ENCODE peak calls at places on chromosomes 2 and 18, in nine cellular contexts. One of them, this sample, is unnamed.

GRCh38 chr18:61882296-61883004 is 10.4 kb downstream of the RNF152 start:
- DNase-seq in lower leg skin: peak; percentile 26
- DNase-seq in breast epithelium: peak; percentile 60
- DNase-seq in pancreas: no peak
- DNase-seq in mesendoderm: peak; percentile 75
- DNase-seq in ovary: no peak
- DNase-seq in SJSA1: peak; percentile 96
- DNase-seq in adrenal gland: no peak
- DNase-seq in heart left ventricle: no peak
- DNase-seq in this sample: no peak

GRCh38 chr2:216546646-216547403 is 48.2 kb downstream of the RPL37A start:
- DNase-seq in lower leg skin: no peak
- DNase-seq in breast epithelium: no peak
- DNase-seq in pancreas: no peak
- DNase-seq in mesendoderm: no peak
- DNase-seq in ovary: no peak
- DNase-seq in SJSA1: no peak
- DNase-seq in adrenal gland: peak; percentile 28
- DNase-seq in heart left ventricle: no peak
- DNase-seq in this sample: peak; percentile 93

GRCh38 chr2:163670929-163671328 is 64.9 kb downstream of the FIGN start:
- DNase-seq in lower leg skin: no peak
- DNase-seq in breast epithelium: no peak
- DNase-seq in pancreas: no peak
- DNase-seq in mesendoderm: no peak
- DNase-seq in ovary: no peak
- DNase-seq in SJSA1: no peak
- DNase-seq in adrenal gland: no peak
- DNase-seq in heart left ventricle: no peak
- DNase-seq in this sample: no peak

GRCh38 chr2:43605079-43605655 is 9.3 kb upstream of the THADA start:
- DNase-seq in lower leg skin: no peak
- DNase-seq in breast epithelium: no peak
- DNase-seq in pancreas: no peak
- DNase-seq in mesendoderm: peak; percentile 66
- DNase-seq in ovary: no peak
- DNase-seq in SJSA1: no peak
- DNase-seq in adrenal gland: no peak
- DNase-seq in heart left ventricle: no peak
- DNase-seq in this sample: peak; percentile 73

GRCh38 chr2:184654945-184655344 is 56.6 kb downstream of the ZNF804A start:
- DNase-seq in lower leg skin: no peak
- DNase-seq in breast epithelium: no peak
- DNase-seq in pancreas: no peak
- DNase-seq in mesendoderm: no peak
- DNase-seq in ovary: no peak
- DNase-seq in SJSA1: peak; percentile 76
- DNase-seq in adrenal gland: no peak
- DNase-seq in heart left ventricle: no peak
- DNase-seq in this sample: no peak

GRCh38 chr2:73177645-73178255 is 24.6 kb upstream of the NOTO start:
- DNase-seq in lower leg skin: no peak
- DNase-seq in breast epithelium: no peak
- DNase-seq in pancreas: no peak
- DNase-seq in mesendoderm: no peak
- DNase-seq in ovary: no peak
- DNase-seq in SJSA1: no peak
- DNase-seq in adrenal gland: no peak
- DNase-seq in heart left ventricle: no peak
- DNase-seq in this sample: no peak

GRCh38 chr2:9769171-9770005 is 73.9 kb upstream of the TAF1B start:
- DNase-seq in lower leg skin: no peak
- DNase-seq in breast epithelium: peak; percentile 53
- DNase-seq in pancreas: peak; percentile 77
- DNase-seq in mesendoderm: peak; percentile 66
- DNase-seq in ovary: no peak
- DNase-seq in SJSA1: no peak
- DNase-seq in adrenal gland: no peak
- DNase-seq in heart left ventricle: peak; percentile 35
- DNase-seq in this sample: peak; percentile 92

GRCh38 chr2:145022021-145022670 is 502.2 kb upstream of the ZEB2 start:
- DNase-seq in lower leg skin: no peak
- DNase-seq in breast epithelium: no peak
- DNase-seq in pancreas: no peak
- DNase-seq in mesendoderm: no peak
- DNase-seq in ovary: no peak
- DNase-seq in SJSA1: no peak
- DNase-seq in adrenal gland: no peak
- DNase-seq in heart left ventricle: no peak
- DNase-seq in this sample: no peak

GRCh38 chr2:239164281-239164871 is 236.4 kb downstream of the HDAC4 start:
- DNase-seq in lower leg skin: no peak
- DNase-seq in breast epithelium: no peak
- DNase-seq in pancreas: no peak
- DNase-seq in mesendoderm: no peak
- DNase-seq in ovary: no peak
- DNase-seq in SJSA1: no peak
- DNase-seq in adrenal gland: no peak
- DNase-seq in heart left ventricle: peak; percentile 17
- DNase-seq in this sample: peak; percentile 59

GRCh38 chr2:199148076-199148845 is 309.5 kb downstream of the SATB2 start:
- DNase-seq in lower leg skin: no peak
- DNase-seq in breast epithelium: no peak
- DNase-seq in pancreas: no peak
- DNase-seq in mesendoderm: no peak
- DNase-seq in ovary: no peak
- DNase-seq in SJSA1: no peak
- DNase-seq in adrenal gland: no peak
- DNase-seq in heart left ventricle: no peak
- DNase-seq in this sample: no peak

GRCh38 chr18:23779696-23780303 is 90.5 kb downstream of the LAMA3 start:
- DNase-seq in lower leg skin: no peak
- DNase-seq in breast epithelium: no peak
- DNase-seq in pancreas: no peak
- DNase-seq in mesendoderm: peak; percentile 68
- DNase-seq in ovary: no peak
- DNase-seq in SJSA1: peak; percentile 11
- DNase-seq in adrenal gland: no peak
- DNase-seq in heart left ventricle: no peak
- DNase-seq in this sample: no peak

GRCh38 chr18:52937840-52938239 is 597.8 kb downstream of the DCC start:
- DNase-seq in lower leg skin: no peak
- DNase-seq in breast epithelium: no peak
- DNase-seq in pancreas: no peak
- DNase-seq in mesendoderm: no peak
- DNase-seq in ovary: no peak
- DNase-seq in SJSA1: no peak
- DNase-seq in adrenal gland: no peak
- DNase-seq in heart left ventricle: no peak
- DNase-seq in this sample: no peak

GRCh38 chr2:112048887-112049286 is 6.2 kb upstream of the TMEM87B start:
- DNase-seq in lower leg skin: peak; percentile 52
- DNase-seq in breast epithelium: no peak
- DNase-seq in pancreas: no peak
- DNase-seq in mesendoderm: peak; percentile 76
- DNase-seq in ovary: peak; percentile 45
- DNase-seq in SJSA1: peak; percentile 44
- DNase-seq in adrenal gland: peak; percentile 54
- DNase-seq in heart left ventricle: no peak
- DNase-seq in this sample: peak; percentile 30

GRCh38 chr2:76197842-76198448 is 487.2 kb upstream of the GCFC2 start:
- DNase-seq in lower leg skin: peak; percentile 49
- DNase-seq in breast epithelium: peak; percentile 22
- DNase-seq in pancreas: no peak
- DNase-seq in mesendoderm: peak; percentile 88
- DNase-seq in ovary: peak; percentile 30
- DNase-seq in SJSA1: peak; percentile 40
- DNase-seq in adrenal gland: peak; percentile 66
- DNase-seq in heart left ventricle: peak; percentile 26
- DNase-seq in this sample: no peak

GRCh38 chr2:168311265-168311925 is 64.0 kb upstream of the STK39 start:
- DNase-seq in lower leg skin: no peak
- DNase-seq in breast epithelium: no peak
- DNase-seq in pancreas: no peak
- DNase-seq in mesendoderm: no peak
- DNase-seq in ovary: no peak
- DNase-seq in SJSA1: no peak
- DNase-seq in adrenal gland: no peak
- DNase-seq in heart left ventricle: no peak
- DNase-seq in this sample: no peak

GRCh38 chr2:207041753-207042152 is 102.4 kb downstream of the CPO start:
- DNase-seq in lower leg skin: no peak
- DNase-seq in breast epithelium: no peak
- DNase-seq in pancreas: no peak
- DNase-seq in mesendoderm: no peak
- DNase-seq in ovary: no peak
- DNase-seq in SJSA1: no peak
- DNase-seq in adrenal gland: no peak
- DNase-seq in heart left ventricle: no peak
- DNase-seq in this sample: no peak

DNA sequence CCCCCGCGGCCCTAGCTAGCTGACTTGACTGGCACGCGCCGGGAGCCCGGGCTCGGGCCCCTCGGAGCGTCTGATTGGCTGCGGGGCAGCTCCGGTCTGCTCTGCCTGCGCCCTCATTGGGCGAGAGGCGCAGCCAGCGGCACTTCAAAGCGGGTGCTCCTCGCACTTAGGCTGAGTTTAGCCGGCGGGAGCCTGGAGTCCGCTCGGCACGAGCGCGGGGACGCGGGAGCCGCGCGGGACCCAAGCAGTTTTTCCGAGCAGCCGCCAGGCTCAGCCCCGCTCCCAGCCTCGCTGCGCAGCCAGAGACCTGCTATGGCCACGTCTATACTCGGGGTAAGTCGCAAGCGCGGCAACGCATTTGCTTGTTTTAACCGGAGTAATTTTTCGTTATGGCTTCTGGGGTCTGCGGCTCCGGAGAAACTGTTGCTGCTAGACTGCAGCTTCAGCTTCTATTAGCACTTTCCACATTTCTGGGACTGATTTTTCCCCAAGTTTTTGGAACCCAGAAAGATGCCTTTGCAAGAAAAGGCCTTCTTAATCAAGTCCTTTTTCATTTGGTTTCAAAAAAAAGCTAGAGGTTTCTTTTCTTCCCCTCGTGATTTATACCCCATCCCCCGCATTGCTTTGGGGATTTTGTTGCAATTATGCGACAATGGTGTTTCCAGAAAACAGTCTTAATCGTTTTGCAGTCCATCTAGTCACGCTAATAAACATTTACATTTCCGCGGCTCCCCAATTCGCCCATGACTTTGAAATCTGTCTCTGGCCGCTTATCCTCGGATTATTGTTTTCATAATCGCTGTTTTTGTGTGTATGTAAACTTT is at the start of gene SP9:
- DNase-seq in lower leg skin: no peak
- DNase-seq in breast epithelium: no peak
- DNase-seq in pancreas: no peak
- DNase-seq in mesendoderm: peak; percentile 92
- DNase-seq in ovary: no peak
- DNase-seq in SJSA1: peak; percentile 63
- DNase-seq in adrenal gland: no peak
- DNase-seq in heart left ventricle: no peak
- DNase-seq in this sample: peak; percentile 91
- H3K4me3 ChIP-seq in lower leg skin: no peak within 1 kb of the TSS
- H3K4me3 ChIP-seq in breast epithelium: peak within 1 kb of the TSS; percentile 58
- H3K4me3 ChIP-seq in pancreas: peak within 1 kb of the TSS; percentile 38
- H3K4me3 ChIP-seq in mesendoderm: peak within 1 kb of the TSS; percentile 3
- H3K4me3 ChIP-seq in ovary: no peak within 1 kb of the TSS
- H3K4me3 ChIP-seq in SJSA1: peak within 1 kb of the TSS; percentile 45
- H3K4me3 ChIP-seq in adrenal gland: no peak within 1 kb of the TSS
- H3K4me3 ChIP-seq in heart left ventricle: peak within 1 kb of the TSS; percentile 27
- H3K4me3 ChIP-seq in this sample: peak within 1 kb of the TSS; percentile 10

GRCh38 chr2:57759822-57760300 is 286.7 kb upstream of the VRK2 start:
- DNase-seq in lower leg skin: peak; percentile 69
- DNase-seq in breast epithelium: peak; percentile 69
- DNase-seq in pancreas: peak; percentile 92
- DNase-seq in mesendoderm: peak; percentile 83
- DNase-seq in ovary: peak; percentile 85
- DNase-seq in SJSA1: peak; percentile 55
- DNase-seq in adrenal gland: peak; percentile 88
- DNase-seq in heart left ventricle: peak; percentile 81
- DNase-seq in this sample: peak; percentile 85
- H3K4me3 ChIP-seq in lower leg skin: no peak overlapping the region
- H3K4me3 ChIP-seq in breast epithelium: peak overlapping the region; percentile 58
- H3K4me3 ChIP-seq in pancreas: peak overlapping the region; percentile 37
- H3K4me3 ChIP-seq in mesendoderm: no peak overlapping the region
- H3K4me3 ChIP-seq in ovary: peak overlapping the region; percentile 6
- H3K4me3 ChIP-seq in SJSA1: no peak overlapping the region
- H3K4me3 ChIP-seq in adrenal gland: peak overlapping the region; percentile 12
- H3K4me3 ChIP-seq in heart left ventricle: peak overlapping the region; percentile 30
- H3K4me3 ChIP-seq in this sample: peak overlapping the region; percentile 58

DNA sequence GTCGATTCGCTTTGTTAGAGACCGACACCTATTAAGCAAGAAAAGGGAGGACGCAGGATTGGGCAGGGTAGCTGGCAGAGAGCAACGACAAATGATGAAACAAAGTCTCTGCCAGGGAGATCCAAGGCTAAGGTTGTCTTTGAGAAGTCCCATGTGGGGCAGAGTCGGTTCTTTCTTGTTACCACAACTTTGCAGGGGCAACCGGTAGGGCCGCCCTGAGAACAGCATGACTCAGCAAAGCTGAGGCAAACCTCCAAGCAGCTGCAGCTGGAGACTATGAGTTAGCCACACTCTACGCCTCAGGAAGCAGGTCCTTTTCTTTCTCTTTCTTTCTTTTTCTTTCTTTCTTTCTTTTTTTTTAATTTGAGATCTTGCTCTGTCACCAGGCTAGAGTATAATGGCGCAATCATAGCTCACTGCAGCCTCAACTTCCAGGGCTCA is 452.3 kb upstream of the ID2 start:
- DNase-seq in lower leg skin: peak; percentile 59
- DNase-seq in breast epithelium: peak; percentile 33
- DNase-seq in pancreas: no peak
- DNase-seq in mesendoderm: peak; percentile 36
- DNase-seq in ovary: peak; percentile 82
- DNase-seq in SJSA1: peak; percentile 27
- DNase-seq in adrenal gland: peak; percentile 60
- DNase-seq in heart left ventricle: peak; percentile 70
- DNase-seq in this sample: peak; percentile 89
- H3K4me3 ChIP-seq in lower leg skin: no peak overlapping the region
- H3K4me3 ChIP-seq in breast epithelium: no peak overlapping the region
- H3K4me3 ChIP-seq in pancreas: no peak overlapping the region
- H3K4me3 ChIP-seq in mesendoderm: no peak overlapping the region
- H3K4me3 ChIP-seq in ovary: no peak overlapping the region
- H3K4me3 ChIP-seq in SJSA1: no peak overlapping the region
- H3K4me3 ChIP-seq in adrenal gland: no peak overlapping the region
- H3K4me3 ChIP-seq in heart left ventricle: no peak overlapping the region
- H3K4me3 ChIP-seq in this sample: peak overlapping the region; percentile 21

GRCh38 chr2:226031078-226031937 is 631.8 kb downstream of the NYAP2 start:
- DNase-seq in lower leg skin: peak; percentile 35
- DNase-seq in breast epithelium: peak; percentile 37
- DNase-seq in pancreas: peak; percentile 74
- DNase-seq in mesendoderm: peak; percentile 97
- DNase-seq in ovary: peak; percentile 53
- DNase-seq in SJSA1: peak; percentile 82
- DNase-seq in adrenal gland: peak; percentile 53
- DNase-seq in heart left ventricle: peak; percentile 64
- DNase-seq in this sample: peak; percentile 87

GRCh38 chr2:226031962-226032441 is 632.5 kb downstream of the NYAP2 start:
- DNase-seq in lower leg skin: no peak
- DNase-seq in breast epithelium: no peak
- DNase-seq in pancreas: no peak
- DNase-seq in mesendoderm: peak; percentile 72
- DNase-seq in ovary: no peak
- DNase-seq in SJSA1: peak; percentile 31
- DNase-seq in adrenal gland: no peak
- DNase-seq in heart left ventricle: no peak
- DNase-seq in this sample: no peak

GRCh38 chr2:226030369-226031077 is 631.0 kb downstream of the NYAP2 start:
- DNase-seq in lower leg skin: no peak
- DNase-seq in breast epithelium: no peak
- DNase-seq in pancreas: no peak
- DNase-seq in mesendoderm: peak; percentile 48
- DNase-seq in ovary: no peak
- DNase-seq in SJSA1: no peak
- DNase-seq in adrenal gland: no peak
- DNase-seq in heart left ventricle: no peak
- DNase-seq in this sample: no peak
- H3K4me3 ChIP-seq in lower leg skin: no peak overlapping the region
- H3K4me3 ChIP-seq in breast epithelium: peak overlapping the region; percentile 77
- H3K4me3 ChIP-seq in pancreas: peak overlapping the region; percentile 56
- H3K4me3 ChIP-seq in mesendoderm: peak overlapping the region; percentile 15
- H3K4me3 ChIP-seq in ovary: peak overlapping the region; percentile 45
- H3K4me3 ChIP-seq in SJSA1: peak overlapping the region; percentile 46
- H3K4me3 ChIP-seq in adrenal gland: peak overlapping the region; percentile 41
- H3K4me3 ChIP-seq in heart left ventricle: peak overlapping the region; percentile 55
- H3K4me3 ChIP-seq in this sample: peak overlapping the region; percentile 84